ENCODE peak calls at places on chromosomes 2 and 18, in ten cellular contexts. One of them, this sample, is unnamed.

GRCh38 chr2:44244135-44244871 is 31.0 kb upstream of the SLC3A1 start:
- DNase-seq in brain microvascular endothelial cell: peak
- DNase-seq in A549: peak
- DNase-seq in HCT116: peak
- DNase-seq in astrocyte: peak
- DNase-seq in AG10803: peak
- DNase-seq in WERI-Rb-1: peak
- DNase-seq in foreskin fibroblast: peak
- DNase-seq in K562: peak
- DNase-seq in GM23338: peak
- DNase-seq in this sample: peak

GRCh38 chr2:237500681-237501424 is 13.8 kb downstream of the MLPH start:
- DNase-seq in brain microvascular endothelial cell: peak
- DNase-seq in A549: peak
- DNase-seq in HCT116: peak
- DNase-seq in astrocyte: peak
- DNase-seq in AG10803: peak
- DNase-seq in WERI-Rb-1: no peak
- DNase-seq in foreskin fibroblast: peak
- DNase-seq in K562: peak
- DNase-seq in GM23338: no peak
- DNase-seq in this sample: peak

GRCh38 chr2:212005077-212005671 is 533.4 kb downstream of the ERBB4 start:
- DNase-seq in brain microvascular endothelial cell: peak
- DNase-seq in A549: peak
- DNase-seq in HCT116: peak
- DNase-seq in astrocyte: peak
- DNase-seq in AG10803: peak
- DNase-seq in WERI-Rb-1: peak
- DNase-seq in foreskin fibroblast: peak
- DNase-seq in K562: no peak
- DNase-seq in GM23338: peak
- DNase-seq in this sample: peak

GRCh38 chr18:9366126-9366714 is 31.6 kb downstream of the TWSG1 start:
- DNase-seq in brain microvascular endothelial cell: peak
- DNase-seq in A549: peak
- DNase-seq in HCT116: peak
- DNase-seq in astrocyte: peak
- DNase-seq in AG10803: peak
- DNase-seq in WERI-Rb-1: peak
- DNase-seq in foreskin fibroblast: peak
- DNase-seq in K562: no peak
- DNase-seq in GM23338: peak
- DNase-seq in this sample: peak

GRCh38 chr2:158380786-158381185 is 75.8 kb downstream of the CCDC148 start:
- DNase-seq in brain microvascular endothelial cell: no peak
- DNase-seq in A549: no peak
- DNase-seq in HCT116: no peak
- DNase-seq in astrocyte: no peak
- DNase-seq in AG10803: peak
- DNase-seq in WERI-Rb-1: no peak
- DNase-seq in foreskin fibroblast: peak
- DNase-seq in K562: no peak
- DNase-seq in GM23338: no peak
- DNase-seq in this sample: no peak

GRCh38 chr2:16008331-16008850 is 68.0 kb downstream of the MYCN start:
- DNase-seq in brain microvascular endothelial cell: no peak
- DNase-seq in A549: no peak
- DNase-seq in HCT116: no peak
- DNase-seq in astrocyte: no peak
- DNase-seq in AG10803: no peak
- DNase-seq in WERI-Rb-1: no peak
- DNase-seq in foreskin fibroblast: no peak
- DNase-seq in K562: no peak
- DNase-seq in GM23338: no peak
- DNase-seq in this sample: no peak

GRCh38 chr18:3380384-3380961 is 69.5 kb upstream of the TGIF1 start:
- DNase-seq in brain microvascular endothelial cell: peak
- DNase-seq in A549: peak
- DNase-seq in HCT116: peak
- DNase-seq in astrocyte: peak
- DNase-seq in AG10803: no peak
- DNase-seq in WERI-Rb-1: peak
- DNase-seq in foreskin fibroblast: peak
- DNase-seq in K562: no peak
- DNase-seq in GM23338: no peak
- DNase-seq in this sample: peak

GRCh38 chr2:157784169-157784822 is 91.8 kb downstream of the ACVR1 start:
- DNase-seq in brain microvascular endothelial cell: peak
- DNase-seq in A549: peak
- DNase-seq in HCT116: no peak
- DNase-seq in astrocyte: peak
- DNase-seq in AG10803: no peak
- DNase-seq in WERI-Rb-1: no peak
- DNase-seq in foreskin fibroblast: peak
- DNase-seq in K562: no peak
- DNase-seq in GM23338: peak
- DNase-seq in this sample: peak

GRCh38 chr18:52937840-52938239 is 597.8 kb downstream of the DCC start:
- DNase-seq in brain microvascular endothelial cell: no peak
- DNase-seq in A549: no peak
- DNase-seq in HCT116: no peak
- DNase-seq in astrocyte: no peak
- DNase-seq in AG10803: no peak
- DNase-seq in WERI-Rb-1: no peak
- DNase-seq in foreskin fibroblast: no peak
- DNase-seq in K562: no peak
- DNase-seq in GM23338: no peak
- DNase-seq in this sample: peak

GRCh38 chr18:60247103-60247502 is 125.5 kb downstream of the MC4R start:
- DNase-seq in brain microvascular endothelial cell: no peak
- DNase-seq in A549: no peak
- DNase-seq in HCT116: no peak
- DNase-seq in astrocyte: no peak
- DNase-seq in AG10803: no peak
- DNase-seq in WERI-Rb-1: no peak
- DNase-seq in foreskin fibroblast: no peak
- DNase-seq in K562: no peak
- DNase-seq in GM23338: no peak
- DNase-seq in this sample: no peak

GRCh38 chr2:239554761-239555565 is 154.1 kb upstream of the HDAC4 start:
- DNase-seq in brain microvascular endothelial cell: no peak
- DNase-seq in A549: no peak
- DNase-seq in HCT116: no peak
- DNase-seq in astrocyte: no peak
- DNase-seq in AG10803: no peak
- DNase-seq in WERI-Rb-1: no peak
- DNase-seq in foreskin fibroblast: no peak
- DNase-seq in K562: no peak
- DNase-seq in GM23338: no peak
- DNase-seq in this sample: no peak

GRCh38 chr2:62672601-62673000 is 32.9 kb upstream of the EHBP1 start:
- DNase-seq in brain microvascular endothelial cell: peak
- DNase-seq in A549: peak
- DNase-seq in HCT116: no peak
- DNase-seq in astrocyte: peak
- DNase-seq in AG10803: peak
- DNase-seq in WERI-Rb-1: no peak
- DNase-seq in foreskin fibroblast: peak
- DNase-seq in K562: no peak
- DNase-seq in GM23338: peak
- DNase-seq in this sample: no peak

GRCh38 chr2:119260636-119261497 is 37.2 kb downstream of the STEAP3 start:
- DNase-seq in brain microvascular endothelial cell: no peak
- DNase-seq in A549: no peak
- DNase-seq in HCT116: no peak
- DNase-seq in astrocyte: peak
- DNase-seq in AG10803: peak
- DNase-seq in WERI-Rb-1: no peak
- DNase-seq in foreskin fibroblast: no peak
- DNase-seq in K562: no peak
- DNase-seq in GM23338: no peak
- DNase-seq in this sample: no peak

GRCh38 chr2:118032169-118033013 is 18.5 kb upstream of the CCDC93 start:
- DNase-seq in brain microvascular endothelial cell: peak
- DNase-seq in A549: peak
- DNase-seq in HCT116: no peak
- DNase-seq in astrocyte: no peak
- DNase-seq in AG10803: peak
- DNase-seq in WERI-Rb-1: peak
- DNase-seq in foreskin fibroblast: peak
- DNase-seq in K562: peak
- DNase-seq in GM23338: peak
- DNase-seq in this sample: peak

DNA sequence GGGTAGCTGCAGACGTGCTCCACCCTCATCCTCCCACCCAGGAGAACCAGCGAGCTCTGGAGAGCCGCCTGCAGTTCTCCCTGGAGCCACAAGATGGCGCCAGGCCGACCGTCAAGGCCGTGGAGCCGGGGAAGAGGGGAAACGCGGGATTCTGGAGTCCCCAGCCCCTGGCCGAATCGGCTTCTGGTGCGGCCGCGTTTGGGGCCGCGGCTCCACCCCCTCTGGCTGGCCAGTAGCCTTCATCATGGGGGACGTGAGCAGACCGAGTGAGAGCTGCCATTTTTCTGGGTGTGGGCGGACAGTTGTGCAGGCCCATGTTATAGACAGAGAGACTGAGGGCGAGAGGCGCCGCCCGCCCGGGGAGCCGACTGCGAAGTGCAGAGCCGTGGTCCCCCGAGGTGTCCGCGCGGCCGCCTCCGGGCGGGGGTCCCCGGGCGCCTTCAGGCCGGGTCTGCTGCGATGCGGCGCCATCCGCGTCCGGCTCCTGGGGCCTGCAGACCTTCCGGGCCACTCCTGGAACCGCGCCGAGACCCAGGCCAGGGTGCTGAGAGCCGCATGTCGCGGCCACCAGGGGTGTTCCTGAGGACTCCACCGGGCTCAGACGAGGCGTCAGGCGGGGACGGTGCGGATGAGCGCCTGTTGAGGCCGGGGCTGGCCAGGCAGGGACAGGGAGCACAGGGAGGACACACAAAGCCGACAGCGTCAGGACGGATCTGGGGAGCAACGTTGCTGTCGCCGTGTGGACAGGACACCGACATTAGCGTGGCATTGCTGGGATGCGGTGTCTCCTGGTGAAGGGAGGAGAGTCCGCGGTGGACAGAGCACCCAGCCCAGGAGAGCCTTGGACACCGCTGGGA is 418.2 kb upstream of the HS6ST1 start:
- DNase-seq in brain microvascular endothelial cell: peak
- DNase-seq in A549: peak
- DNase-seq in HCT116: peak
- DNase-seq in astrocyte: peak
- DNase-seq in AG10803: peak
- DNase-seq in WERI-Rb-1: peak
- DNase-seq in foreskin fibroblast: peak
- DNase-seq in K562: peak
- DNase-seq in GM23338: peak
- DNase-seq in this sample: peak
- H3K4me3 ChIP-seq in brain microvascular endothelial cell: peak
- H3K4me3 ChIP-seq in A549: peak
- H3K4me3 ChIP-seq in HCT116: no peak
- H3K4me3 ChIP-seq in astrocyte: peak
- H3K4me3 ChIP-seq in AG10803: peak
- H3K4me3 ChIP-seq in WERI-Rb-1: no peak
- H3K4me3 ChIP-seq in foreskin fibroblast: peak
- H3K4me3 ChIP-seq in K562: no peak
- H3K4me3 ChIP-seq in GM23338: peak
- H3K4me3 ChIP-seq in this sample: peak

DNA sequence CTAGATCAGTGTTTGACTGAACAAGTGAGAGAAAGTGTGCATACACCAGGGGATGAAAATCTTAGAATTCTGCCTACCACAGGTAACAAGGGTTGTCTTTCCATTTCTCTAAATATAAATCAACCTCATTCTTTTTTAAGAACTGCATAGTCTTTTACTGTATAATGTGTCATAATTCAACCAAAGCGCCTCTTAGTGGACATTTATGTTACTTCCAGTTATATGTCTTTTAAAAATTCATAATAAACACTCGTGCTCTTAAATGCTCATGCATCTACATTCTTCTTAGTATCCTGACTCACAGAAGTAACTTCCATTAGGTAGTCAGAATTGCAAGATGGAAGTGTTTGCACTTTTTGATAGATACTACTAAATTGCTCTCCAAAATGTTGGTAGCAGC is 76.2 kb downstream of the CHRNA1 start:
- DNase-seq in brain microvascular endothelial cell: no peak
- DNase-seq in A549: no peak
- DNase-seq in HCT116: peak
- DNase-seq in astrocyte: no peak
- DNase-seq in AG10803: peak
- DNase-seq in WERI-Rb-1: no peak
- DNase-seq in foreskin fibroblast: peak
- DNase-seq in K562: no peak
- DNase-seq in GM23338: no peak
- DNase-seq in this sample: peak
- TF ChIP-seq CTCF in brain microvascular endothelial cell: no peak
- TF ChIP-seq CTCF in A549: peak
- TF ChIP-seq CTCF in HCT116: peak
- TF ChIP-seq CTCF in astrocyte: peak
- TF ChIP-seq CTCF in AG10803: peak
- TF ChIP-seq CTCF in WERI-Rb-1: no peak
- TF ChIP-seq CTCF in foreskin fibroblast: no peak
- TF ChIP-seq CTCF in K562: peak
- TF ChIP-seq CTCF in GM23338: no peak
- TF ChIP-seq CTCF in this sample: peak

DNA sequence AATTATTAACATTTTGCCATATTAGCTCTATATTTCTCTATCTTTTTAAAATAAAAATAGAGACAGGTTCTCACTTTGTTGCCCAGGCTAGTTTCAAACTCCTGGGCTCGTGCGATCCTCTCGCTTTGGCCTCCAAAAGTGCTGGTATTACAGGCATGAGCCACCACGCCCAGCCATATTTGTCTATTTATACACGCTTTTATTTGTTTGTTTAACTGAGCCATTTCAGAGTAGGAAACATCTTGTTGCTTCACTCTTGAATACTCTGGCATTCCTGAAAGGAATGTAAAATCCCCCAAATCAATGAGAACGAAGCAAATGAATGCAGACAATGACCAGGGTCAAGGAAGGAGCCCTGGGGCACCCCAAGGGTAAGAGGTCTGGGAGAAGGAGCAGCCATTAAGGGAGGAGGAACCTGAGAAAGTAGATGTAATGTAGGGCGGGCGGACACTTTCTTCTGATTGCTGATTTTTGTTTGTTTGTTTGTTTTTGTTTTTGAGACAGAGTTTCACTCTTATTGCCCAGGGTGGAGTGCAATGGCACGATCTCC is 31.7 kb upstream of the RAB1A start:
- DNase-seq in brain microvascular endothelial cell: no peak
- DNase-seq in A549: no peak
- DNase-seq in HCT116: no peak
- DNase-seq in astrocyte: no peak
- DNase-seq in AG10803: peak
- DNase-seq in WERI-Rb-1: no peak
- DNase-seq in foreskin fibroblast: no peak
- DNase-seq in K562: no peak
- DNase-seq in GM23338: peak
- DNase-seq in this sample: no peak
- H3K4me3 ChIP-seq in brain microvascular endothelial cell: no peak
- H3K4me3 ChIP-seq in A549: no peak
- H3K4me3 ChIP-seq in HCT116: no peak
- H3K4me3 ChIP-seq in astrocyte: no peak
- H3K4me3 ChIP-seq in AG10803: no peak
- H3K4me3 ChIP-seq in WERI-Rb-1: no peak
- H3K4me3 ChIP-seq in foreskin fibroblast: no peak
- H3K4me3 ChIP-seq in K562: no peak
- H3K4me3 ChIP-seq in GM23338: no peak
- H3K4me3 ChIP-seq in this sample: no peak

GRCh38 chr2:195498176-195498575 is 158.8 kb upstream of the SLC39A10 start:
- DNase-seq in brain microvascular endothelial cell: no peak
- DNase-seq in A549: no peak
- DNase-seq in HCT116: peak
- DNase-seq in astrocyte: no peak
- DNase-seq in AG10803: peak
- DNase-seq in WERI-Rb-1: peak
- DNase-seq in foreskin fibroblast: peak
- DNase-seq in K562: no peak
- DNase-seq in GM23338: peak
- DNase-seq in this sample: peak
- TF ChIP-seq CTCF in brain microvascular endothelial cell: peak
- TF ChIP-seq CTCF in A549: no peak
- TF ChIP-seq CTCF in HCT116: peak
- TF ChIP-seq CTCF in astrocyte: no peak
- TF ChIP-seq CTCF in AG10803: peak
- TF ChIP-seq CTCF in WERI-Rb-1: no peak
- TF ChIP-seq CTCF in foreskin fibroblast: peak
- TF ChIP-seq CTCF in K562: peak
- TF ChIP-seq CTCF in GM23338: peak
- TF ChIP-seq CTCF in this sample: peak